ENCODE peak calls at places on chromosomes 12 and 14, in five cellular contexts. One of them, this sample, is unnamed.
A peak's percentile ranks its signal among the peaks of the same experiment; 100 is the strongest.

GRCh38 chr14:94768521-94769412 is 1.1 kb downstream of the GSC start:
- DNase-seq in Panc1: no peak
- DNase-seq in tibial artery: no peak
- DNase-seq in A549: peak; percentile 13
- DNase-seq in thoracic aorta: no peak
- DNase-seq in this sample: no peak

GRCh38 chr12:40691913-40692616 is at the start of gene CNTN1:
- DNase-seq in Panc1: no peak
- DNase-seq in tibial artery: no peak
- DNase-seq in A549: peak; percentile 93
- DNase-seq in thoracic aorta: peak; percentile 7
- DNase-seq in this sample: no peak

GRCh38 chr14:36513012-36513420 is 7.0 kb downstream of the NKX2-1 start:
- DNase-seq in Panc1: no peak
- DNase-seq in tibial artery: no peak
- DNase-seq in A549: no peak
- DNase-seq in thoracic aorta: no peak
- DNase-seq in this sample: no peak

GRCh38 chr12:65170245-65170881 is 980 bp downstream of the LEMD3 start:
- DNase-seq in Panc1: no peak
- DNase-seq in tibial artery: peak; percentile 75
- DNase-seq in A549: peak; percentile 55
- DNase-seq in thoracic aorta: peak; percentile 20
- DNase-seq in this sample: no peak

GRCh38 chr12:96028538-96028937 is 6.8 kb downstream of the LTA4H start:
- DNase-seq in Panc1: no peak
- DNase-seq in tibial artery: no peak
- DNase-seq in A549: no peak
- DNase-seq in thoracic aorta: no peak
- DNase-seq in this sample: no peak

GRCh38 chr12:30973830-30974229 is 47.3 kb downstream of the TSPAN11 start:
- DNase-seq in Panc1: no peak
- DNase-seq in tibial artery: no peak
- DNase-seq in A549: no peak
- DNase-seq in thoracic aorta: no peak
- DNase-seq in this sample: no peak

GRCh38 chr12:62466018-62466595 is 519 bp upstream of the MON2 start:
- DNase-seq in Panc1: no peak
- DNase-seq in tibial artery: peak; percentile 67
- DNase-seq in A549: peak; percentile 19
- DNase-seq in thoracic aorta: no peak
- DNase-seq in this sample: no peak

GRCh38 chr14:43406936-43407335 is 1100.1 kb downstream of the FSCB start:
- DNase-seq in Panc1: no peak
- DNase-seq in tibial artery: no peak
- DNase-seq in A549: no peak
- DNase-seq in thoracic aorta: no peak
- DNase-seq in this sample: no peak

GRCh38 chr12:115794659-115795081 is 482.8 kb downstream of the MED13L start:
- DNase-seq in Panc1: no peak
- DNase-seq in tibial artery: no peak
- DNase-seq in A549: peak; percentile 52
- DNase-seq in thoracic aorta: no peak
- DNase-seq in this sample: no peak

GRCh38 chr14:73260574-73260973 is 23.3 kb downstream of the PAPLN start:
- DNase-seq in Panc1: no peak
- DNase-seq in tibial artery: no peak
- DNase-seq in A549: no peak
- DNase-seq in thoracic aorta: no peak
- DNase-seq in this sample: no peak

GRCh38 chr14:106276326-106277267 is 750.2 kb downstream of the TMEM121 start:
- DNase-seq in Panc1: no peak
- DNase-seq in tibial artery: no peak
- DNase-seq in A549: no peak
- DNase-seq in thoracic aorta: no peak
- DNase-seq in this sample: no peak

GRCh38 chr12:111588010-111588409 is 11.1 kb downstream of the ATXN2 start:
- DNase-seq in Panc1: no peak
- DNase-seq in tibial artery: no peak
- DNase-seq in A549: no peak
- DNase-seq in thoracic aorta: no peak
- DNase-seq in this sample: no peak

GRCh38 chr12:14989790-14990189 is 16.9 kb downstream of the PDE6H start:
- DNase-seq in Panc1: no peak
- DNase-seq in tibial artery: no peak
- DNase-seq in A549: no peak
- DNase-seq in thoracic aorta: no peak
- DNase-seq in this sample: no peak

GRCh38 chr14:22689186-22689585 is 45.0 kb upstream of the OR6J1 start:
- DNase-seq in Panc1: peak; percentile 53
- DNase-seq in tibial artery: no peak
- DNase-seq in A549: peak; percentile 50
- DNase-seq in thoracic aorta: no peak
- DNase-seq in this sample: peak; percentile 74

GRCh38 chr14:29805415-29806123 is 122.1 kb downstream of the PRKD1 start:
- DNase-seq in Panc1: peak; percentile 30
- DNase-seq in tibial artery: peak; percentile 80
- DNase-seq in A549: peak; percentile 48
- DNase-seq in thoracic aorta: peak; percentile 41
- DNase-seq in this sample: peak; percentile 86

GRCh38 chr12:100247765-100248164 is 19.1 kb downstream of the DEPDC4 start:
- DNase-seq in Panc1: no peak
- DNase-seq in tibial artery: no peak
- DNase-seq in A549: no peak
- DNase-seq in thoracic aorta: no peak
- DNase-seq in this sample: no peak

GRCh38 chr12:64039285-64039871 is 182.7 kb downstream of the KICS2 start:
- DNase-seq in Panc1: peak; percentile 38
- DNase-seq in tibial artery: no peak
- DNase-seq in A549: peak; percentile 28
- DNase-seq in thoracic aorta: no peak
- DNase-seq in this sample: peak; percentile 23

GRCh38 chr14:69814397-69814796 is 17.4 kb upstream of the SLC10A1 start:
- DNase-seq in Panc1: no peak
- DNase-seq in tibial artery: no peak
- DNase-seq in A549: no peak
- DNase-seq in thoracic aorta: no peak
- DNase-seq in this sample: no peak

GRCh38 chr14:75016815-75017214 is 14.1 kb downstream of the EIF2B2 start:
- DNase-seq in Panc1: no peak
- DNase-seq in tibial artery: no peak
- DNase-seq in A549: no peak
- DNase-seq in thoracic aorta: no peak
- DNase-seq in this sample: no peak

GRCh38 chr12:53055471-53056266 is 5.8 kb downstream of the TNS2 start:
- DNase-seq in Panc1: no peak
- DNase-seq in tibial artery: no peak
- DNase-seq in A549: no peak
- DNase-seq in thoracic aorta: no peak
- DNase-seq in this sample: no peak
- H3K27ac ChIP-seq in Panc1: no peak overlapping the region
- H3K27ac ChIP-seq in tibial artery: peak overlapping the region; percentile 99
- H3K27ac ChIP-seq in A549: no peak overlapping the region
- H3K27ac ChIP-seq in thoracic aorta: peak overlapping the region; percentile 83
- H3K27ac ChIP-seq in this sample: peak overlapping the region; percentile 11

GRCh38 chr14:91501951-91502930 is 7.9 kb downstream of the PPP4R3A start:
- DNase-seq in Panc1: no peak
- DNase-seq in tibial artery: no peak
- DNase-seq in A549: no peak
- DNase-seq in thoracic aorta: no peak
- DNase-seq in this sample: no peak
- H3K4me3 ChIP-seq in Panc1: no peak overlapping the region
- H3K4me3 ChIP-seq in tibial artery: no peak overlapping the region
- H3K4me3 ChIP-seq in A549: no peak overlapping the region
- H3K4me3 ChIP-seq in thoracic aorta: no peak overlapping the region
- H3K4me3 ChIP-seq in this sample: no peak overlapping the region

DNA sequence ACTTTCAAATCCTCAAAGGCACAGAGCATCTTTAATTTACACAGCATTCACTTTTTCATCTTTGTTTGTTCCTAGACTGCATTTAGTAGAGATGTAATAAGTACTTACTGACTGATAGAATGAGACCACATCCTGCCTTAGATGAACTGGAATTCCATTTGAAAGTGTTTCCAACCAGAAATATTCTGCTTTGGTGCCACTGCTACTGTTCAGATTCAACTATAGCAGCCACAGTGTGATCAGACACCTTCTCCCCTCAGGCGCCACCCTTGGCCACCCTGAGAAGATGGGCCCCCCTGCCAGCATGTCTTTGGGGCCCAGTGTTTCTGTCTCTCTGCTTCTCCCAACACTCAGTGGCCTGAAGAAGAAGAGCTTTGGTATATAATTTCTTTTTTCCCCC is 449.1 kb downstream of the RAD51B start:
- DNase-seq in Panc1: no peak
- DNase-seq in tibial artery: no peak
- DNase-seq in A549: no peak
- DNase-seq in thoracic aorta: no peak
- DNase-seq in this sample: no peak
- H3K27ac ChIP-seq in Panc1: no peak overlapping the region
- H3K27ac ChIP-seq in tibial artery: peak overlapping the region; percentile 58
- H3K27ac ChIP-seq in A549: no peak overlapping the region
- H3K27ac ChIP-seq in thoracic aorta: no peak overlapping the region
- H3K27ac ChIP-seq in this sample: no peak overlapping the region

GRCh38 chr12:120687570-120688289 is 781 bp downstream of the MLEC start:
- DNase-seq in Panc1: no peak
- DNase-seq in tibial artery: no peak
- DNase-seq in A549: no peak
- DNase-seq in thoracic aorta: no peak
- DNase-seq in this sample: no peak

GRCh38 chr12:120690978-120691377 is 4.0 kb downstream of the MLEC start:
- DNase-seq in Panc1: no peak
- DNase-seq in tibial artery: no peak
- DNase-seq in A549: no peak
- DNase-seq in thoracic aorta: no peak
- DNase-seq in this sample: no peak

GRCh38 chr12:120689397-120690082 is 2.6 kb downstream of the MLEC start:
- DNase-seq in Panc1: no peak
- DNase-seq in tibial artery: no peak
- DNase-seq in A549: no peak
- DNase-seq in thoracic aorta: no peak
- DNase-seq in this sample: no peak

GRCh38 chr12:120688527-120689071 is 1.6 kb downstream of the MLEC start:
- DNase-seq in Panc1: no peak
- DNase-seq in tibial artery: no peak
- DNase-seq in A549: no peak
- DNase-seq in thoracic aorta: no peak
- DNase-seq in this sample: no peak

DNA sequence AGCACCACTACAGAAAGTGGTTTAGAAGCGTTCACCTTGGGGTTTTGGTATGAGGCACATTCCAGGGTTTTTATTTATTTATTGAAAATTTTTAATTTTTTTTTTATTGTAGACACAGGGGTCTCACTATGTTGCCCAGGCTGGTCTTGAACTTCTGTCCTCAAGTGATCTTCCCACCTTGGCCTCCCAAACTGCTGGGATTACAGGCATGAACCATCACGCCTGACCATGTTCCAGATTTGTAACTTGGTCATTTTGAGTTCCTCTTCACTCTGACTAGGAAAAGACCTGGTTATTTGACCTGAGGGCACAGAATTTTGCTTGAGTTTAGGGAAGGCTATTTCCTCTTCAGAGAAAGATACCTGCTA is 3.1 kb downstream of the MLEC start:
- DNase-seq in Panc1: no peak
- DNase-seq in tibial artery: no peak
- DNase-seq in A549: no peak
- DNase-seq in thoracic aorta: no peak
- DNase-seq in this sample: no peak
- H3K4me3 ChIP-seq in Panc1: no peak overlapping the region
- H3K4me3 ChIP-seq in tibial artery: no peak overlapping the region
- H3K4me3 ChIP-seq in A549: no peak overlapping the region
- H3K4me3 ChIP-seq in thoracic aorta: no peak overlapping the region
- H3K4me3 ChIP-seq in this sample: no peak overlapping the region

DNA sequence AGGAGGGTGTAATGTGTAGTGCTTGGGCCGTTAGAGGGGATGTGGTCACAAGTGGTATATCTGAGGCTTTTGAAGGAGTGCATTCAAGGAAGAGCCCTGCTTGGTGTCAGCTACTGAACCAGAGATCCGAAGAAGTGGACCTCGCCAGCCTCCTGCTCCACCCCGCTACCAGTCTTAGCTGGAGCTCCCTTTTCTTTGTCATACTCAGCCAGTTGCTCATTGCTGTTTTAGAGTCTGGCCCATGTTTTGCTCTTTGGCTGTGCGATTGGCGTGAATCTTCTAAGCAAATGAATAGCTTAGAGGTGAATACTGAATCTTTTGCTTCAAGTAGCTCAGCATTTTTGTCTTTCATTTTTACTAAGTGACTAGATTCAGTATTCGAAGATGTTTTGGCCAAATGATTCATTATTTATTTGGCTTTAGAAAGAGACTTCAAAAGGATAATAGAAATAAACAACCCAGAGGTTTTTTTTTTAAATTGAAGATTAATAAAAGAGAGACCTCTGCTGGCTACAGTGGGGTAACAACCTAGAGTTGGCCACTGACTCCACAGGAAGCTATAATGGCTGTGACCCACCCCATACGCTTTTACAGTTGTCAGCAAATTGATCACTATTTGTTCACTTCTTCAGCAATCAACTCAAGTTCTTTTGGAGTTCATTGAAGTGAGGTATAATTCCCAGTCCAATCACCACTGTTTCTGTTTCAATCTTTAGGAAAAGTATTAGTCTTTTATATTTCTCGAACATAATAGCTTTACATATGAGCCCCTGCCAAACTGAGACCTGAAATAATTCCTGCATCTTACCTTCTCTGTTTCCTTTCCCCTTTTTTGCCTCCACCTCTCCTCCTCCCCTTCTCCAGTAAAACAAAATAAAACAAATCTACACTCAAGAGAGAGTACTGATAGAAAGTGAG is 19.9 kb downstream of the CDKN1B start:
- DNase-seq in Panc1: no peak
- DNase-seq in tibial artery: no peak
- DNase-seq in A549: peak; percentile 50
- DNase-seq in thoracic aorta: no peak
- DNase-seq in this sample: no peak
- H3K27ac ChIP-seq in Panc1: peak overlapping the region; percentile 98
- H3K27ac ChIP-seq in tibial artery: peak overlapping the region; percentile 76
- H3K27ac ChIP-seq in A549: no peak overlapping the region
- H3K27ac ChIP-seq in thoracic aorta: peak overlapping the region; percentile 39
- H3K27ac ChIP-seq in this sample: peak overlapping the region; percentile 83

GRCh38 chr12:76872415-76872814 is 6.4 kb downstream of the CSRP2 start:
- DNase-seq in Panc1: no peak
- DNase-seq in tibial artery: no peak
- DNase-seq in A549: no peak
- DNase-seq in thoracic aorta: no peak
- DNase-seq in this sample: no peak
- H3K4me3 ChIP-seq in Panc1: no peak overlapping the region
- H3K4me3 ChIP-seq in tibial artery: no peak overlapping the region
- H3K4me3 ChIP-seq in A549: no peak overlapping the region
- H3K4me3 ChIP-seq in thoracic aorta: no peak overlapping the region
- H3K4me3 ChIP-seq in this sample: no peak overlapping the region

DNA sequence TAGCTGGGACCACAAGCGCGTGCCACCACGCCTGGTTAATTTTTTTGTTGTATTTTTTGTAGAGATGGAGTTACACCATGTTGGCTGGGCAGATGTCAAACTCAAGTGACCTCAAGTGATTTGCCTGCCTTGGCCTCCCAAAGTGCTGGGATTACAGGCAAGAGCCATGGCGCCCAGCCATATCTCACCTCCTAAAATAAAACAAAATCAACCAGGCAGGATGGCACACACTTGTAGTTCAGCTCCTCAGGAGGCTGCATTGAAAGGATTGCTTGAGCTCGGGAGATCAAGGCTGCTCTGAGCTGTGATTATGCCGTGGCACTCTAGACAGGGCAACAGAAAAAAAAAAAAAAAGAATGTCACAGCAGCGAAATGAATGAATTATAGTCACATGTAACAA is 19.4 kb upstream of the TMEM120B start:
- DNase-seq in Panc1: no peak
- DNase-seq in tibial artery: no peak
- DNase-seq in A549: no peak
- DNase-seq in thoracic aorta: no peak
- DNase-seq in this sample: no peak
- H3K27ac ChIP-seq in Panc1: no peak overlapping the region
- H3K27ac ChIP-seq in tibial artery: no peak overlapping the region
- H3K27ac ChIP-seq in A549: no peak overlapping the region
- H3K27ac ChIP-seq in thoracic aorta: no peak overlapping the region
- H3K27ac ChIP-seq in this sample: no peak overlapping the region

This sample was measured in AG04450.